ENCODE peak calls at places on chromosomes 4 and X, in four cellular contexts. S, C, F and L are unnamed samples.

GRCh38 chr4:121551881-121552280 is 144.9 kb downstream of the ANXA5 start:
- DNase-seq in S (no peak), C (no peak), F (no peak), L (no peak)

GRCh38 chrX:21996872-21997271 is 35.3 kb upstream of the PHEX start:
- DNase-seq in S (no peak), C (no peak), F (peak; percentile 20), L (no peak)

GRCh38 chr4:153332936-153333335 is 11.6 kb upstream of the MND1 start:
- DNase-seq in S (no peak), C (no peak), F (no peak), L (no peak)

GRCh38 chr4:102554482-102554881 is 53.3 kb downstream of the NFKB1 start:
- DNase-seq in S (no peak), C (no peak), F (peak; percentile 59), L (peak; percentile 78)

GRCh38 chrX:49958727-49959126 is 36.3 kb downstream of the CLCN5 start:
- DNase-seq in S (no peak), C (no peak), F (no peak), L (no peak)

GRCh38 chr4:159210975-159211374 is 108.1 kb downstream of the RAPGEF2 start:
- DNase-seq in S (no peak), C (no peak), F (no peak), L (no peak)

GRCh38 chrX:18927558-18927957 is 56.4 kb downstream of the PHKA2 start:
- DNase-seq in S (no peak), C (no peak), F (no peak), L (no peak)

GRCh38 chr4:159298502-159298901 is 195.6 kb downstream of the RAPGEF2 start:
- DNase-seq in S (no peak), C (no peak), F (no peak), L (no peak)

GRCh38 chrX:105972690-105973386 is 65.7 kb downstream of the SERPINA7 start:
- DNase-seq in S (no peak), C (no peak), F (no peak), L (no peak)

GRCh38 chr4:575281-576141 is 584 bp downstream of the TMEM271 start:
- DNase-seq in S (no peak), C (no peak), F (no peak), L (no peak)

GRCh38 chr4:140719022-140719421 is 37.2 kb downstream of the TBC1D9 start:
- DNase-seq in S (no peak), C (no peak), F (no peak), L (no peak)

GRCh38 chr4:87224036-87224923 is 3.9 kb upstream of the KLHL8 start:
- DNase-seq in S (no peak), C (no peak), F (no peak), L (no peak)

GRCh38 chr4:141180991-141181760 is 39.5 kb upstream of the ZNF330 start:
- DNase-seq in S (no peak), C (no peak), F (no peak), L (no peak)

GRCh38 chr4:149095798-149096197 is 653.6 kb upstream of the NR3C2 start:
- DNase-seq in S (no peak), C (no peak), F (no peak), L (no peak)

GRCh38 chrX:48468693-48469691 is 1.1 kb downstream of the SLC38A5 start:
- DNase-seq in S (no peak), C (no peak), F (no peak), L (no peak)